ENCODE peak calls at places on chromosomes 2 and 18, in four cellular contexts. D is transverse colon, H is neuronal stem cell, K is ovary. J is an unnamed sample.

GRCh38 chr2:230913406-230913805 is 11.6 kb downstream of the GPR55 start:
- DNase-seq in K (no peak), H (no peak), D (peak; percentile 76), J (no peak)

GRCh38 chr2:43437363-43437762 is 158.5 kb downstream of the THADA start:
- DNase-seq in D (no peak), K (no peak), H (no peak), J (no peak)

GRCh38 chr18:75563150-75563549 is 135.6 kb upstream of the SMIM21 start:
- DNase-seq in H (no peak), D (no peak), K (no peak), J (no peak)

GRCh38 chr18:52979888-52980287 is 639.9 kb downstream of the DCC start:
- DNase-seq in D (no peak), H (peak; percentile 41), K (no peak), J (no peak)

GRCh38 chr18:74899554-74899953 is 301.9 kb downstream of the ZNF407 start:
- DNase-seq in K (peak; percentile 53), D (no peak), H (no peak), J (no peak)

GRCh38 chr2:156437272-156437671 is 1.1 kb downstream of the GPD2 start:
- DNase-seq in H (no peak), K (peak; percentile 47), D (peak; percentile 30), J (no peak)

GRCh38 chr2:120246546-120247300 is 5.9 kb upstream of the RALB start:
- DNase-seq in D (no peak), K (no peak), H (no peak), J (no peak)

GRCh38 chr2:239903803-239904202 is 121.3 kb downstream of the NDUFA10 start:
- DNase-seq in D (no peak), H (no peak), K (no peak), J (no peak)

GRCh38 chr2:127759931-127760330 is 51.0 kb downstream of the WDR33 start:
- DNase-seq in D (no peak), H (no peak), K (no peak), J (no peak)

GRCh38 chr2:46984642-46985476 is 69.3 kb upstream of the MCFD2 start:
- DNase-seq in H (no peak), D (peak; percentile 56), K (peak; percentile 77), J (peak; percentile 60)

GRCh38 chr2:164599954-164600589 is 21.2 kb downstream of the GRB14 start:
- DNase-seq in H (peak; percentile 51), K (peak; percentile 35), D (peak; percentile 20), J (no peak)

DNA sequence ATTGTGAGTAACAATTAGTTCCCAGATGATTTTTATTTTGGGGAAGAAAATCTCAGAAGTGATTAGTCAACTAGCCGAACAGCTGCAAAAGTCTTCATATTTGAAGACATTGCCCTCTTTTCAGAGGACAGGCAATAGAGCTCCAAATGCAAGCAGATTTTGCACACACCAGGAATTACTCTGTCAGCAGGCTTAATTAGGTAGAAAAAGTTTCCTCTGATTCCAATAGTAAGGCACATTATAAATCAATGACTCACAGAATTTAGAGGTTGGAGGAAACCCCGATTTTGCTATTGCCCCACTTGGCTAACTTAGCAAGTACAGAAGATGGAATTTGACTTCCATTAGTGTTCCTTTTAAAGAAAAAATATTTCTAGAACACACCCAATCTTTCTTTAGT is 30.7 kb upstream of the SCN1A start:
- DNase-seq in K (no peak), D (no peak), H (no peak), J (no peak)
- H3K4me1 ChIP-seq in K (no peaks in the 10 kb centered on the region), D (no peaks in the 10 kb centered on the region), H (no peaks in the 10 kb centered on the region), J (no peaks in the 10 kb centered on the region)

GRCh38 chr2:161836664-161837063 is 212.4 kb downstream of the SLC4A10 start:
- DNase-seq in H (no peak), K (no peak), D (no peak), J (no peak)
- H3K27ac ChIP-seq in H (no peak overlapping the region), K (no peak overlapping the region), D (no peak overlapping the region), J (no peak overlapping the region)

GRCh38 chr2:8479298-8479697 is 202.6 kb upstream of the ID2 start:
- DNase-seq in D (no peak), H (no peak), K (no peak), J (no peak)
- H3K4me1 ChIP-seq in D (peaks cover 18% of the 10 kb centered on the region), H (peaks cover 10% of the 10 kb centered on the region), K (no peaks in the 10 kb centered on the region), J (no peaks in the 10 kb centered on the region)

DNA sequence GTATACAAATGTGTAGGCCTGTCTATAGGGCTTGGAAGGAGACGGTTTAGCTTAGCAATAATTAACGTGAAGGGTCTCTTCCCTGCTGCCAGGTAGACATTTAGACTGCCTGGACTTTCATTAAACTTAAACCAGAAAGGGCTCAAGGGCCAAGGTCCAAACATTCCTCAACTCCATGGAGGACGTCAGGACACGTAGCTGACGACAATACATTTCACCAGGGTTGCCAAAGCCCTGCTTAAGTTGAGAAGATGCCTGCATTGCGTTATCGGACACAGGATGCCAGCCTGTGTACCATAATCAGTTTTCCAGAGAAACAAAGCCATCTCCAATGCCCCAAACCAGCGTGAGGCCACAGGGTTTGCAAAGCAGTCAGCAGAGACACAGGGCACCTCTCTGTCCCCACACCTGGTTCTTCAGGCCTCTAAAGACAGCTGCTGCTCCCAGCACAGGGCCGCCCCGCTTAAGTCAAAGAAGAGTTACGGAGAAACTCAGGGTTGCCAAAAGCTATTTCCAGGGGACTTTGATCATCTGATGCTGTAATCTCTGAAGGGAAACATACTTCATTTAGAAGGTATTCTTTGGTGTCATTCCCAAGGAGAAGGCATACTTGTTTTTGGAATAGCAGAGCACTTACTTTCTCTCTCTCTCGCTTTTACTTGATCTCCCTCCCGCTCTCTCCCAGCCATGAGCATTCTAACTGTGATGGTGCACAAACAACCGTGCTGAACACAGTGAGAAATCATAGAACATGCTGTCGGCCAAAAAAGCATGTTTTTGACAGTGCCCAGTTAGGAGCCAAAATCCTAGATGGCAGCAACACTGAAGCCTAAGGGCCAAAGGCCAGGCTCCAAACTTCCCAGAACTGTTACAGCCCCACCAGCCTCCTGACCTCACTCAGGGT is 46.0 kb downstream of the TTC32 start:
- DNase-seq in H (no peak), D (no peak), K (no peak), J (no peak)
- H3K27ac ChIP-seq in H (no peak overlapping the region), D (peak overlapping the region; percentile 51), K (no peak overlapping the region), J (peak overlapping the region; percentile 86)

GRCh38 chr2:61183815-61184214 is 21.8 kb downstream of the C2orf74 start:
- DNase-seq in K (no peak), H (no peak), D (no peak), J (no peak)
- H3K4me1 ChIP-seq in K (peaks cover 22% of the 10 kb centered on the region), H (peaks cover 7% of the 10 kb centered on the region), D (peaks cover 19% of the 10 kb centered on the region), J (peaks cover 45% of the 10 kb centered on the region)

DNA sequence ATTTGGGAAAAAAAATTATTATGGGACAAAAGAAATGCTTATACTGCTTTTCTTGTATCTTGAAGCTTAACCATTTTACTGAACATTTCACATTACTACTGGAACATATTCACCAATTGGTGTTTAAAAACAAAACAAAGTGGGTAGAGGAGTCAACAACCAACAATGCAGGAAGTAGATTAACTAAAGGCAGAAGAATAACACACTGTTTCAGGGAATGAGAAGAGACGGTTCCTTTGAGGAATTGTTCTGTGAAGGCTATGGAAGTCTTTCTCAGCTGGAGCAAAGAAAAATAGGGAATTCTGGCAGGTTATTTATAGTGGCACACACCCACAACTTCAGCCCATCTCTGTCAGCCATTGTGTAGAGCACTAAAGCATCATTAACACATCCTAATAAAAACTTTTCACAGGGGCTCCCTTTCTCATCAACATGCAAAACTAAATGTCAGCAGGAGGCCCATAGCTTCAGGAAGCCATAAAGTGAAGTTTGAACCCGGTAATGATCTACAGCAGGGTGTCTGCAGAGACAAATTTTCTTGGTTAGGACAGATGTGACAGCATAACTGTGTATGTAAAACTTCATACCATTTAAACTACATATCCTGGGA is 113.6 kb downstream of the CDH2 start:
- DNase-seq in H (no peak), D (no peak), K (no peak), J (no peak)
- H3K27ac ChIP-seq in H (no peak overlapping the region), D (no peak overlapping the region), K (no peak overlapping the region), J (no peak overlapping the region)

GRCh38 chr2:73968357-73968937 is 16.3 kb upstream of the TET3 start:
- DNase-seq in D (no peak), H (no peak), K (no peak), J (no peak)

GRCh38 chr2:73970268-73970803 is 14.4 kb upstream of the TET3 start:
- DNase-seq in D (no peak), K (no peak), H (no peak), J (no peak)

GRCh38 chr2:73970850-73971471 is 13.7 kb upstream of the TET3 start:
- DNase-seq in H (no peak), K (peak; percentile 55), D (peak; percentile 82), J (no peak)

GRCh38 chr2:73971722-73972121 is 13.0 kb upstream of the TET3 start:
- DNase-seq in D (no peak), K (no peak), H (no peak), J (no peak)

GRCh38 chr2:73969356-73969755 is 15.4 kb upstream of the TET3 start:
- DNase-seq in H (no peak), D (no peak), K (no peak), J (no peak)
- H3K4me1 ChIP-seq in H (no peaks in the 10 kb centered on the region), D (peaks cover 13% of the 10 kb centered on the region), K (peaks cover 4% of the 10 kb centered on the region), J (peaks cover 21% of the 10 kb centered on the region)

GRCh38 chr2:168147858-168148794 is 99.3 kb downstream of the STK39 start:
- DNase-seq in H (no peak), D (no peak), K (no peak), J (no peak)

GRCh38 chr2:168145598-168145997 is 101.8 kb downstream of the STK39 start:
- DNase-seq in K (no peak), D (no peak), H (no peak), J (no peak)

GRCh38 chr2:168143813-168144212 is 103.6 kb downstream of the STK39 start:
- DNase-seq in K (no peak), H (no peak), D (no peak), J (no peak)

GRCh38 chr2:168146892-168147810 is 100.2 kb downstream of the STK39 start:
- DNase-seq in H (no peak), D (no peak), K (no peak), J (no peak)

DNA sequence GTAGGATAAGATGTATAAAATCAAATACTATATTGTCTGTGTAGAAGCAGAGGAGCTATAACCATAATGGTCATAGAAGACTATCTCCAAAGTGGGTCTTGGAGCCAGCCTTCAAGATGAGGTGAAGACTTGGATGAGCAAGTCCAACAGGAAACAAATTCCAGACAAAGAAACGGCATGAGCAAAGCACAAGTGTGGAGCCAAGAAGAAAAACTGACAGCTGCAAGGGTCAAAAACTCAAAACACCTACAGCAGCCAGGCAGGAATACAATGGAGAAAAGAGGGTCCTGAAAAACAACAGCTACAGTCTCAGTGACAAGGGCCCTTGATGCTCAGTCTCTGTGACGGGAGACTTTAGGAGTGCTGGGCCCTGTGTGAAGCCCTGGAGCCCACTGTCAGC is 102.4 kb downstream of the STK39 start:
- DNase-seq in D (no peak), H (no peak), K (no peak), J (no peak)
- H3K27ac ChIP-seq in D (no peak overlapping the region), H (no peak overlapping the region), K (no peak overlapping the region), J (no peak overlapping the region)

J was measured in thoracic aorta.